ENCODE peak calls at places on chromosomes 6 and 20, in four cellular contexts. One of them, this sample, is unnamed.

GRCh38 chr6:10855233-10855632 is 16.9 kb upstream of the MAK start:
- DNase-seq in body of pancreas: no peak
- DNase-seq in CD8-positive, alpha-beta memory T cell: no peak
- DNase-seq in cardiac fibroblast: no peak
- DNase-seq in this sample: no peak

GRCh38 chr6:27312146-27312949 is at the start of gene POM121L2:
- DNase-seq in body of pancreas: peak; percentile 87
- DNase-seq in CD8-positive, alpha-beta memory T cell: peak; percentile 39
- DNase-seq in cardiac fibroblast: peak; percentile 63
- DNase-seq in this sample: peak; percentile 86

GRCh38 chr20:44887466-44887865 is 2.0 kb downstream of the YWHAB start:
- DNase-seq in body of pancreas: no peak
- DNase-seq in CD8-positive, alpha-beta memory T cell: no peak
- DNase-seq in cardiac fibroblast: no peak
- DNase-seq in this sample: no peak

GRCh38 chr6:167113935-167114910 is 8.7 kb upstream of the CCR6 start:
- DNase-seq in body of pancreas: no peak
- DNase-seq in CD8-positive, alpha-beta memory T cell: peak; percentile 74
- DNase-seq in cardiac fibroblast: no peak
- DNase-seq in this sample: no peak

GRCh38 chr20:39812116-39812515 is 850.0 kb downstream of the DHX35 start:
- DNase-seq in body of pancreas: no peak
- DNase-seq in CD8-positive, alpha-beta memory T cell: no peak
- DNase-seq in cardiac fibroblast: no peak
- DNase-seq in this sample: no peak

GRCh38 chr20:10902836-10903410 is 229.1 kb upstream of the JAG1 start:
- DNase-seq in body of pancreas: no peak
- DNase-seq in CD8-positive, alpha-beta memory T cell: no peak
- DNase-seq in cardiac fibroblast: peak; percentile 28
- DNase-seq in this sample: no peak

GRCh38 chr20:49696594-49696993 is 17.1 kb downstream of the B4GALT5 start:
- DNase-seq in body of pancreas: no peak
- DNase-seq in CD8-positive, alpha-beta memory T cell: no peak
- DNase-seq in cardiac fibroblast: no peak
- DNase-seq in this sample: no peak

GRCh38 chr6:109446072-109446471 is 5.5 kb downstream of the SMPD2 start:
- DNase-seq in body of pancreas: no peak
- DNase-seq in CD8-positive, alpha-beta memory T cell: no peak
- DNase-seq in cardiac fibroblast: no peak
- DNase-seq in this sample: peak; percentile 66

GRCh38 chr6:9659848-9660247 is 755.0 kb downstream of the TFAP2A start:
- DNase-seq in body of pancreas: no peak
- DNase-seq in CD8-positive, alpha-beta memory T cell: no peak
- DNase-seq in cardiac fibroblast: no peak
- DNase-seq in this sample: no peak

GRCh38 chr20:24672886-24673677 is 203.7 kb downstream of the SYNDIG1 start:
- DNase-seq in body of pancreas: no peak
- DNase-seq in CD8-positive, alpha-beta memory T cell: no peak
- DNase-seq in cardiac fibroblast: peak; percentile 96
- DNase-seq in this sample: no peak

GRCh38 chr6:128098000-128098581 is 197.2 kb upstream of the THEMIS start:
- DNase-seq in body of pancreas: no peak
- DNase-seq in CD8-positive, alpha-beta memory T cell: no peak
- DNase-seq in cardiac fibroblast: peak; percentile 24
- DNase-seq in this sample: no peak

GRCh38 chr6:23055523-23055922 is 486.2 kb downstream of the HDGFL1 start:
- DNase-seq in body of pancreas: no peak
- DNase-seq in CD8-positive, alpha-beta memory T cell: no peak
- DNase-seq in cardiac fibroblast: peak; percentile 64
- DNase-seq in this sample: no peak

GRCh38 chr6:148501178-148501590 is 158.5 kb downstream of the SASH1 start:
- DNase-seq in body of pancreas: no peak
- DNase-seq in CD8-positive, alpha-beta memory T cell: no peak
- DNase-seq in cardiac fibroblast: peak; percentile 99
- DNase-seq in this sample: peak; percentile 56

GRCh38 chr6:148502773-148503135 is 160.1 kb downstream of the SASH1 start:
- DNase-seq in body of pancreas: no peak
- DNase-seq in CD8-positive, alpha-beta memory T cell: no peak
- DNase-seq in cardiac fibroblast: peak; percentile 67
- DNase-seq in this sample: no peak

GRCh38 chr6:148500402-148500801 is 157.8 kb downstream of the SASH1 start:
- DNase-seq in body of pancreas: no peak
- DNase-seq in CD8-positive, alpha-beta memory T cell: no peak
- DNase-seq in cardiac fibroblast: no peak
- DNase-seq in this sample: no peak

GRCh38 chr6:148497717-148498116 is 155.1 kb downstream of the SASH1 start:
- DNase-seq in body of pancreas: no peak
- DNase-seq in CD8-positive, alpha-beta memory T cell: no peak
- DNase-seq in cardiac fibroblast: no peak
- DNase-seq in this sample: no peak

DNA sequence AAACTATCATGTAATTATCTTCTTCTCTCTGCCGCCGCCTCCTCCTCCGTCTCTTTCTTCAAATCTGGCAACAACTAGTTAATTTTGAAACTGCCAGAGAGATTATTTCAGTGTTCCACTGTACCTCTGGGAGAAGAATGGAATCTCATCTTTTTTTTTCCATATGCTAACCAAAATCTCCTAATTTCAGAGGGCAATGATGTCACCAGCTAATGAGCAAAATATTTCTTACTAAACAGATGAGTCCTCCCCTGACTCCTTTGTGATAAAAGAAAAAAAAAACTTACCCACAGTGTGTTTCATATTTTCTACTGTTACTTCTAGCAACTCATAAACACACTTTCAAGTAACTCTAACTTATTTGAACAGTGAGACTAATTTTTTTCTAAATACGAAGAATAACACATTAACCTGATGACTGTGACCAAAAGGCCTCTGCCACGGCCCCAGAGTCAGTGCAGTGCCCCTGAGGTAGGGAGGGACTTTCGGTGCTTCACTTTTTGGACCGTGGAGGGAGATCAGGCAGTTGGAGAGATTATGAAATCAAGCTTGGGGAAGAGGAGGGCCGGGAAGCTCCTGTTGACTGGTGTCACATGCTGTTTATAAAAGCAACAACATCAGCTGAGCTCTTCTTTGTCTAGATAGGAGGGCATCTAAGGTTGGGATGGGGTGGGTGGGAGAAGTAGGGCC is 159.6 kb downstream of the SASH1 start:
- DNase-seq in body of pancreas: no peak
- DNase-seq in CD8-positive, alpha-beta memory T cell: no peak
- DNase-seq in cardiac fibroblast: peak; percentile 82
- DNase-seq in this sample: no peak
- H3K4me3 ChIP-seq in body of pancreas: no peak overlapping the region
- H3K4me3 ChIP-seq in CD8-positive, alpha-beta memory T cell: no peak overlapping the region
- H3K4me3 ChIP-seq in cardiac fibroblast: no peak overlapping the region
- H3K4me3 ChIP-seq in this sample: no peak overlapping the region

DNA sequence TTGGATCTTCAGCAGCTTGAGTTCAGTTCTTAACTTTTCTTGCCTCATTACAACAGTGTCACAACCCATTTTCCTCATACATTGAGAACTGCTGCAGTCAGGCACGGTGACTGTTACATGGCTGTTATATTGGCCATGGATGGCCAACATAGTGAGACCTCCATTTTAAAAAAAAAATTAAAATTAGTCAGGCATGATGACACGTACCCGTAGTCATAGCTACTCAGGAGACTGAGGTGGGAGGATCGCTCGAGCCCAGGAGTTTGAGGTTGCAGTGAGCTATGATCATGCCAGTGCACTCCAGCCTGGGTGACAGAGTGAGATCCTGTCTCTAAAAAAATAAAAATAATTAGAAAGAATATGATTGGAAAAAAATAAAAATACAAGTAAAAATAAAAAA is 9.9 kb upstream of the MMP24 start:
- DNase-seq in body of pancreas: no peak
- DNase-seq in CD8-positive, alpha-beta memory T cell: no peak
- DNase-seq in cardiac fibroblast: no peak
- DNase-seq in this sample: no peak
- H3K4me3 ChIP-seq in body of pancreas: no peak overlapping the region
- H3K4me3 ChIP-seq in CD8-positive, alpha-beta memory T cell: no peak overlapping the region
- H3K4me3 ChIP-seq in cardiac fibroblast: no peak overlapping the region
- H3K4me3 ChIP-seq in this sample: no peak overlapping the region

DNA sequence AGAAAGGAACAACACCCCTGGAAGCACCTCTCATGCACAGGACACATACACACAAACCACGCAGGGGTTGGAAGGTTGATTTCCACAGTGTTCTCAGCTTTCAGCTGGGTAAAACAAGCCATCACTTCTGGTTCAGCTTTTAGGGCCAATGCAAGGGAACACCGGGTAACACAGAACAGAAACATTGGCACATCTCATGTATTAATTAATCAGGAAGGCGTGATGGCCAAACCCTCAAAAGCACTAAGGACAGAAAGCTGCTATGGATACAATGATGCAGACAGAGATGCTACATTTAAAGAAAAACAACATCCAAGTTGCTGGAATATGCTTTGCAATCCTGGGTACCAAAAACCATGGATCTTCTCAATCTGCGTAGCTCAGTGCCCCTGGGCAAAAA is 104.3 kb upstream of the BEND6 start:
- DNase-seq in body of pancreas: no peak
- DNase-seq in CD8-positive, alpha-beta memory T cell: no peak
- DNase-seq in cardiac fibroblast: no peak
- DNase-seq in this sample: no peak
- H3K4me3 ChIP-seq in body of pancreas: no peak overlapping the region
- H3K4me3 ChIP-seq in CD8-positive, alpha-beta memory T cell: no peak overlapping the region
- H3K4me3 ChIP-seq in cardiac fibroblast: peak overlapping the region; percentile 80
- H3K4me3 ChIP-seq in this sample: no peak overlapping the region

DNA sequence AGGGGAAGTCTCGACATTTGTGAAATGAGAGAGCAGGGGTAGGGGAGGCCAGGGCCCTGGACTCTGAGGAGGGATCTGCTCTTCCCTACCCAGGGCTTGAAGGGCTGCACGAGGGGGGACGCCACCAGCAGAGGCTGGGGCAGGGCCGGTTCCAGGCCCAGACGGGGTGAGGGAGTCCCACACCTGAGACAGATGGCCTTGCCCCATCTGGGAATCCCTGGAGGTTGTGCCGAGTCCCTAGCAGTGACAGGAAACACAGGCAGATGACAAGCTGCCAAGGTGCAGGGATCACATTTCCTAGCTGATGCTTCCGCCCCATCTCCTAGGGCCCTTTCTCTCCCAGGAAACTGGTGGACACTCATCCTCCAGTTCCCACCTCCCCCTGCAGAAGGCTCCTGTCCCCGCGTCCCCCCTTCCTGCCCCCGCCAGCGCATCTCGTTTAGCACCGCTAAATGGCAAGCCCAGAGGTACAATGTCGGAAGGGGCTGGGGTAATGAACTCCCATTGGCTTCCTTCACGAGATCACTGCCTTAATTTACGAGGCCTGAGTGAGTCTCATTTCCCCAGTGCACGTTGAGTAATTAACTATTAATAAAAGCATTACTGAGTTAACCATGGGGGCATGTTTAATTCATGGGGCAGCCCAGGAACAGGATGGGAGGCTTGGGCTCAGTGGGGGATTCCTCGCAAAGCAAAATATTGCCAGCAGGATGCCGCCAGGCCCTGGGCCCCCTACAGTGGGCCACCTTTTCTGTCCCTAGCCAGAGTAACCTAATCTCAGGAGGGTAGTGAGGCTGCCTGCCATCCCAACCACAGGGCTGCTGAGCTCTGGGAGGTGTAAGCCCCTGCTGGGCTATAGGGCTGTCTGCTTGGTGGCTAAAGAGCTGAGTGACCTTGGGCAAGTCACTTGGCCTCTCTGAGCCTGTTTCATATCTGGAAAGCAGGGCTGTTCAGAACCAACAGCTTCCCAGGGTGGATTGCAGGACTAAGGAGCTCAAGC is 35.4 kb upstream of the CDH22 start:
- DNase-seq in body of pancreas: no peak
- DNase-seq in CD8-positive, alpha-beta memory T cell: no peak
- DNase-seq in cardiac fibroblast: no peak
- DNase-seq in this sample: no peak
- H3K4me3 ChIP-seq in body of pancreas: no peak overlapping the region
- H3K4me3 ChIP-seq in CD8-positive, alpha-beta memory T cell: peak overlapping the region; percentile 38
- H3K4me3 ChIP-seq in cardiac fibroblast: no peak overlapping the region
- H3K4me3 ChIP-seq in this sample: no peak overlapping the region

GRCh38 chr20:5212897-5213296 is 86.1 kb downstream of the CDS2 start:
- DNase-seq in body of pancreas: no peak
- DNase-seq in CD8-positive, alpha-beta memory T cell: no peak
- DNase-seq in cardiac fibroblast: no peak
- DNase-seq in this sample: no peak

GRCh38 chr20:5214826-5215225 is 88.0 kb downstream of the CDS2 start:
- DNase-seq in body of pancreas: no peak
- DNase-seq in CD8-positive, alpha-beta memory T cell: no peak
- DNase-seq in cardiac fibroblast: no peak
- DNase-seq in this sample: no peak

GRCh38 chr20:5215592-5216304 is 88.9 kb downstream of the CDS2 start:
- DNase-seq in body of pancreas: no peak
- DNase-seq in CD8-positive, alpha-beta memory T cell: no peak
- DNase-seq in cardiac fibroblast: no peak
- DNase-seq in this sample: no peak

GRCh38 chr20:5216663-5217062 is 89.9 kb downstream of the CDS2 start:
- DNase-seq in body of pancreas: no peak
- DNase-seq in CD8-positive, alpha-beta memory T cell: no peak
- DNase-seq in cardiac fibroblast: no peak
- DNase-seq in this sample: no peak

GRCh38 chr20:5211803-5212714 is 85.3 kb downstream of the CDS2 start:
- DNase-seq in body of pancreas: no peak
- DNase-seq in CD8-positive, alpha-beta memory T cell: no peak
- DNase-seq in cardiac fibroblast: no peak
- DNase-seq in this sample: peak; percentile 58
- H3K4me3 ChIP-seq in body of pancreas: no peak overlapping the region
- H3K4me3 ChIP-seq in CD8-positive, alpha-beta memory T cell: no peak overlapping the region
- H3K4me3 ChIP-seq in cardiac fibroblast: no peak overlapping the region
- H3K4me3 ChIP-seq in this sample: no peak overlapping the region

GRCh38 chr6:33576668-33577067 is 3.4 kb downstream of the BAK1 start:
- DNase-seq in body of pancreas: no peak
- DNase-seq in CD8-positive, alpha-beta memory T cell: no peak
- DNase-seq in cardiac fibroblast: no peak
- DNase-seq in this sample: no peak
- H3K4me3 ChIP-seq in body of pancreas: no peak overlapping the region
- H3K4me3 ChIP-seq in CD8-positive, alpha-beta memory T cell: no peak overlapping the region
- H3K4me3 ChIP-seq in cardiac fibroblast: no peak overlapping the region
- H3K4me3 ChIP-seq in this sample: no peak overlapping the region

GRCh38 chr6:39452746-39453145 is 130.2 kb upstream of the KCNK16 start:
- DNase-seq in body of pancreas: no peak
- DNase-seq in CD8-positive, alpha-beta memory T cell: no peak
- DNase-seq in cardiac fibroblast: no peak
- DNase-seq in this sample: no peak

GRCh38 chr6:39451831-39452230 is 129.3 kb upstream of the KCNK16 start:
- DNase-seq in body of pancreas: no peak
- DNase-seq in CD8-positive, alpha-beta memory T cell: no peak
- DNase-seq in cardiac fibroblast: peak; percentile 12
- DNase-seq in this sample: no peak

GRCh38 chr6:39453956-39454524 is 131.5 kb upstream of the KCNK16 start:
- DNase-seq in body of pancreas: no peak
- DNase-seq in CD8-positive, alpha-beta memory T cell: no peak
- DNase-seq in cardiac fibroblast: peak; percentile 50
- DNase-seq in this sample: no peak

GRCh38 chr6:39453236-39453635 is 130.7 kb upstream of the KCNK16 start:
- DNase-seq in body of pancreas: no peak
- DNase-seq in CD8-positive, alpha-beta memory T cell: no peak
- DNase-seq in cardiac fibroblast: peak; percentile 16
- DNase-seq in this sample: no peak

GRCh38 chr6:39452306-39452705 is 129.8 kb upstream of the KCNK16 start:
- DNase-seq in body of pancreas: no peak
- DNase-seq in CD8-positive, alpha-beta memory T cell: no peak
- DNase-seq in cardiac fibroblast: peak; percentile 71
- DNase-seq in this sample: no peak
- H3K4me3 ChIP-seq in body of pancreas: no peak overlapping the region
- H3K4me3 ChIP-seq in CD8-positive, alpha-beta memory T cell: no peak overlapping the region
- H3K4me3 ChIP-seq in cardiac fibroblast: no peak overlapping the region
- H3K4me3 ChIP-seq in this sample: no peak overlapping the region

GRCh38 chr6:108039681-108040080 is 34.9 kb downstream of the OSTM1 start:
- DNase-seq in body of pancreas: no peak
- DNase-seq in CD8-positive, alpha-beta memory T cell: no peak
- DNase-seq in cardiac fibroblast: no peak
- DNase-seq in this sample: no peak

GRCh38 chr6:108031968-108032367 is 42.6 kb downstream of the OSTM1 start:
- DNase-seq in body of pancreas: peak; percentile 94
- DNase-seq in CD8-positive, alpha-beta memory T cell: no peak
- DNase-seq in cardiac fibroblast: no peak
- DNase-seq in this sample: no peak

GRCh38 chr6:108036884-108037283 is 37.7 kb downstream of the OSTM1 start:
- DNase-seq in body of pancreas: no peak
- DNase-seq in CD8-positive, alpha-beta memory T cell: no peak
- DNase-seq in cardiac fibroblast: no peak
- DNase-seq in this sample: no peak
- H3K4me3 ChIP-seq in body of pancreas: no peak overlapping the region
- H3K4me3 ChIP-seq in CD8-positive, alpha-beta memory T cell: no peak overlapping the region
- H3K4me3 ChIP-seq in cardiac fibroblast: no peak overlapping the region
- H3K4me3 ChIP-seq in this sample: no peak overlapping the region